ENCODE peak calls at places on chromosomes 4 and X, in ten cellular contexts. X is naive thymus-derived CD4-positive, alpha-beta T cell; R is upper lobe of left lung; A is astrocyte of the spinal cord; E is Daoy; O is heart right ventricle; F is GM23338; D is RWPE1; S is NCI-H748 treated with DMSO at 0.1 percent for 48 hours; U is left cardiac atrium. J is an unnamed sample.

GRCh38 chr4:187444061-187444460 is 551.5 kb upstream of the ZFP42 start:
- DNase-seq in O (no peak), S (no peak), X (no peak), E (no peak), D (no peak), R (no peak), A (no peak), U (no peak), F (no peak), J (no peak)

GRCh38 chrX:84078991-84079390 is 109.0 kb downstream of the RPS6KA6 start:
- DNase-seq in A (no peak), F (no peak), U (no peak), D (no peak), X (no peak), O (no peak), R (no peak), E (no peak), S (no peak), J (no peak)

GRCh38 chr4:129344058-129344457 is 248.1 kb downstream of the C4orf33 start:
- DNase-seq in O (no peak), F (peak), E (peak), D (peak), X (no peak), U (no peak), R (peak), A (peak), S (peak), J (peak)

GRCh38 chr4:154189346-154189745 is 302.3 kb downstream of the DCHS2 start:
- DNase-seq in E (peak), O (no peak), A (no peak), X (no peak), S (no peak), U (no peak), R (no peak), D (no peak), F (no peak), J (no peak)

GRCh38 chr4:152083348-152083747 is 322.5 kb upstream of the GATB start:
- DNase-seq in D (no peak), A (no peak), X (no peak), R (no peak), S (no peak), F (no peak), O (no peak), E (no peak), U (no peak), J (no peak)

GRCh38 chrX:153423652-153424051 is 12.4 kb downstream of the ZFP92 start:
- DNase-seq in S (no peak), E (no peak), R (peak), O (peak), X (no peak), F (no peak), D (no peak), A (no peak), U (no peak), J (no peak)

GRCh38 chr4:27861802-27862201 is 1001.2 kb downstream of the STIM2 start:
- DNase-seq in S (no peak), F (no peak), A (peak), O (no peak), X (no peak), E (no peak), R (no peak), D (no peak), U (no peak), J (no peak)

GRCh38 chr4:76426272-76426671 is 5.3 kb upstream of the CCDC158 start:
- DNase-seq in E (no peak), A (no peak), D (no peak), F (peak), S (no peak), X (no peak), R (no peak), U (no peak), O (no peak), J (no peak)